ENCODE peak calls at places on chromosomes 1 and 21, in seven cellular contexts. G is T-cell, D is left ventricle myocardium inferior, T is cardiac fibroblast, I is fibroblast of villous mesenchyme, J is amniotic stem cell, C is NCI-H510A. X is an unnamed sample.

GRCh38 chr21:45261093-45261492 is 26.6 kb downstream of the POFUT2 start:
- DNase-seq in G (no peak), D (no peak), T (no peak), I (no peak), J (no peak), C (no peak), X (no peak)

GRCh38 chr1:93238425-93238824 is 57.9 kb downstream of the CCDC18 start:
- DNase-seq in G (no peak), D (no peak), T (no peak), I (no peak), J (no peak), C (no peak), X (no peak)

GRCh38 chr1:179881642-179882252 is 338 bp upstream of the TOR1AIP1 start:
- DNase-seq in G (no peak), D (no peak), T (no peak), I (peak), J (peak), C (peak), X (peak)

GRCh38 chr1:202010042-202011015 is at the start of gene ELF3:
- DNase-seq in G (no peak), D (no peak), T (no peak), I (no peak), J (no peak), C (peak), X (no peak)

GRCh38 chr1:100164226-100164625 is 13.8 kb downstream of the LRRC39 start:
- DNase-seq in G (no peak), D (no peak), T (peak), I (peak), J (no peak), C (no peak), X (no peak)

GRCh38 chr21:23316190-23316589 is 2291.1 kb downstream of the MRPL39 start:
- DNase-seq in G (no peak), D (no peak), T (no peak), I (no peak), J (no peak), C (no peak), X (no peak)

GRCh38 chr1:58074702-58075578 is 471.6 kb downstream of the OMA1 start:
- DNase-seq in G (no peak), D (no peak), T (no peak), I (no peak), J (no peak), C (no peak), X (no peak)

GRCh38 chr1:237205400-237206064 is 163.5 kb downstream of the RYR2 start:
- DNase-seq in G (no peak), D (peak), T (peak), I (peak), J (no peak), C (no peak), X (peak)

GRCh38 chr1:235714205-235714897 is 64.8 kb upstream of the GNG4 start:
- DNase-seq in G (no peak), D (no peak), T (no peak), I (no peak), J (no peak), C (no peak), X (no peak)

GRCh38 chr1:103250441-103250861 is 142.1 kb upstream of the COL11A1 start:
- DNase-seq in G (no peak), D (no peak), T (peak), I (no peak), J (no peak), C (no peak), X (peak)

GRCh38 chr1:158017800-158018595 is 24.6 kb downstream of the KIRREL1 start:
- DNase-seq in G (no peak), D (no peak), T (no peak), I (no peak), J (no peak), C (no peak), X (no peak)

GRCh38 chr1:68228833-68229232 is 3.5 kb downstream of the WLS start:
- DNase-seq in G (no peak), D (no peak), T (peak), I (peak), J (no peak), C (no peak), X (no peak)

X was measured in amniotic epithelial cell.